ENCODE peak calls at places on chromosomes 4 and X, in ten cellular contexts. A is nephron progenitor cell; E is H4; W is occipital lobe; N is CD4-positive, alpha-beta memory T cell; M is HFFc6; U is body of pancreas; G is T-helper 2 cell; L is glutamatergic neuron; F is NCI-H748 treated with DMSO at 0.1 percent for 48 hours. S is an unnamed sample.

GRCh38 chr4:150082241-150082640 is 4.0 kb downstream of the DCLK2 start:
- DNase-seq in A (no peak), E (no peak), W (no peak), N (no peak), M (no peak), U (peak; percentile 30), G (no peak), L (no peak), F (no peak), S (no peak)

GRCh38 chr4:143262838-143263237 is 73.8 kb upstream of the GAB1 start:
- DNase-seq in A (no peak), E (no peak), W (no peak), N (no peak), M (no peak), U (no peak), G (no peak), L (no peak), F (no peak), S (no peak)

GRCh38 chr4:145939241-145939640 is 618 bp upstream of the ZNF827 start:
- DNase-seq in A (no peak), E (no peak), W (no peak), N (no peak), M (no peak), U (no peak), G (no peak), L (no peak), F (no peak), S (no peak)

GRCh38 chrX:46574941-46575381 is 1.4 kb downstream of the CHST7 start:
- DNase-seq in A (peak; percentile 44), E (no peak), W (no peak), N (peak; percentile 43), M (no peak), U (peak; percentile 20), G (no peak), L (peak; percentile 33), F (no peak), S (no peak)

GRCh38 chrX:4451591-4451990 is 738.1 kb upstream of the PRKX start:
- DNase-seq in A (no peak), E (no peak), W (no peak), N (no peak), M (no peak), U (no peak), G (no peak), L (no peak), F (no peak), S (no peak)

GRCh38 chr4:179666226-179666625 is 2224.0 kb upstream of the AGA start:
- DNase-seq in A (peak; percentile 8), E (no peak), W (no peak), N (no peak), M (no peak), U (no peak), G (no peak), L (no peak), F (no peak), S (no peak)

GRCh38 chr4:5746829-5747745 is 36.1 kb downstream of the EVC start:
- DNase-seq in A (no peak), E (peak; percentile 52), W (no peak), N (no peak), M (peak; percentile 48), U (no peak), G (no peak), L (no peak), F (no peak), S (peak; percentile 28)

GRCh38 chrX:113954297-113954696 is 629.6 kb upstream of the HTR2C start:
- DNase-seq in A (no peak), E (no peak), W (no peak), N (no peak), M (no peak), U (no peak), G (no peak), L (no peak), F (no peak), S (no peak)

GRCh38 chr4:26819026-26819425 is 41.6 kb upstream of the STIM2 start:
- DNase-seq in A (no peak), E (no peak), W (no peak), N (no peak), M (no peak), U (no peak), G (no peak), L (no peak), F (no peak), S (no peak)

S was measured in AG08396.